ENCODE peak calls at places on chromosomes 6 and 20, in six cellular contexts. Q is IMR-90; Z is M059J; Y is stimulated activated CD4-positive, alpha-beta T cell treated with anti-CD3 and anti-CD28 coated beads, Interleukin-15, amount 100 ng/mL, for 24 hours; H is stimulated activated CD8-positive, alpha-beta memory T cell treated with anti-CD3 and anti-CD28 coated beads, Interleukin-15, amount 100 ng/mL, for 1 hour; O is NCI-H2171 treated with DMSO at 0.1 percent for 48 hours. S is an unnamed sample.
A peak's percentile ranks its signal among the peaks of the same experiment; 100 is the strongest.

GRCh38 chr20:796916-797315 is 28.6 kb upstream of the SLC52A3 start:
- DNase-seq in Q (no peak), Z (no peak), Y (no peak), H (no peak), O (no peak), S (no peak)

GRCh38 chr6:33317418-33317667 is 201 bp downstream of the ZBTB22 start:
- DNase-seq in Q (no peak), Z (no peak), Y (no peak), H (peak; percentile 60), O (no peak), S (no peak)

GRCh38 chr20:25008388-25009217 is 16.1 kb upstream of the APMAP start:
- DNase-seq in Q (no peak), Z (no peak), Y (no peak), H (no peak), O (no peak), S (no peak)

GRCh38 chr6:137872071-137872470 is 5.0 kb downstream of the TNFAIP3 start:
- DNase-seq in Q (peak; percentile 47), Z (no peak), Y (no peak), H (no peak), O (no peak), S (peak; percentile 46)

GRCh38 chr6:163533443-163533842 is 118.9 kb downstream of the QKI start:
- DNase-seq in Q (peak; percentile 97), Z (peak; percentile 87), Y (no peak), H (no peak), O (peak; percentile 85), S (peak; percentile 96)

GRCh38 chr6:36054965-36055364 is 27.4 kb downstream of the MAPK14 start:
- DNase-seq in Q (no peak), Z (no peak), Y (no peak), H (no peak), O (peak; percentile 5), S (no peak)

GRCh38 chr6:163790296-163790840 is 375.9 kb downstream of the QKI start:
- DNase-seq in Q (peak; percentile 13), Z (no peak), Y (no peak), H (no peak), O (no peak), S (no peak)

GRCh38 chr6:7671581-7671980 is 54.3 kb upstream of the BMP6 start:
- DNase-seq in Q (peak; percentile 28), Z (no peak), Y (no peak), H (no peak), O (no peak), S (no peak)

GRCh38 chr6:104325341-104326172 is 534.2 kb downstream of the HACE1 start:
- DNase-seq in Q (no peak), Z (peak; percentile 20), Y (peak; percentile 2), H (no peak), O (peak; percentile 31), S (peak; percentile 59)

GRCh38 chr20:61135966-61136365 is 116.1 kb upstream of the CDH4 start:
- DNase-seq in Q (no peak), Z (no peak), Y (no peak), H (no peak), O (no peak), S (no peak)

S was measured in ELR.